ENCODE peak calls at places on chromosomes 2 and 18, in six cellular contexts. One of them, this sample, is unnamed.
A peak's percentile ranks its signal among the peaks of the same experiment; 100 is the strongest.

GRCh38 chr18:79720359-79720733 is 40.7 kb downstream of the CTDP1 start:
- DNase-seq in sigmoid colon: no peak
- DNase-seq in tibial nerve: no peak
- DNase-seq in adrenal gland: no peak
- DNase-seq in heart left ventricle: peak; percentile 7
- DNase-seq in endothelial cell of umbilical vein: no peak
- DNase-seq in this sample: no peak

GRCh38 chr18:63730788-63731187 is 28.0 kb downstream of the SERPINB11 start:
- DNase-seq in sigmoid colon: no peak
- DNase-seq in tibial nerve: no peak
- DNase-seq in adrenal gland: no peak
- DNase-seq in heart left ventricle: no peak
- DNase-seq in endothelial cell of umbilical vein: no peak
- DNase-seq in this sample: no peak

GRCh38 chr2:129733579-129733978 is 245.9 kb upstream of the RAB6C start:
- DNase-seq in sigmoid colon: no peak
- DNase-seq in tibial nerve: no peak
- DNase-seq in adrenal gland: no peak
- DNase-seq in heart left ventricle: no peak
- DNase-seq in endothelial cell of umbilical vein: no peak
- DNase-seq in this sample: no peak

GRCh38 chr2:1976725-1977416 is 232.6 kb upstream of the PXDN start:
- DNase-seq in sigmoid colon: peak; percentile 30
- DNase-seq in tibial nerve: no peak
- DNase-seq in adrenal gland: no peak
- DNase-seq in heart left ventricle: no peak
- DNase-seq in endothelial cell of umbilical vein: no peak
- DNase-seq in this sample: no peak

GRCh38 chr2:37560863-37561614 is 110.4 kb downstream of the CDC42EP3 start:
- DNase-seq in sigmoid colon: no peak
- DNase-seq in tibial nerve: no peak
- DNase-seq in adrenal gland: no peak
- DNase-seq in heart left ventricle: no peak
- DNase-seq in endothelial cell of umbilical vein: no peak
- DNase-seq in this sample: no peak

GRCh38 chr2:206614825-206615224 is 27.5 kb upstream of the FAM237A start:
- DNase-seq in sigmoid colon: no peak
- DNase-seq in tibial nerve: no peak
- DNase-seq in adrenal gland: peak; percentile 52
- DNase-seq in heart left ventricle: no peak
- DNase-seq in endothelial cell of umbilical vein: no peak
- DNase-seq in this sample: peak; percentile 60

GRCh38 chr2:69890881-69891280 is 2.9 kb upstream of the SNRNP27 start:
- DNase-seq in sigmoid colon: no peak
- DNase-seq in tibial nerve: no peak
- DNase-seq in adrenal gland: no peak
- DNase-seq in heart left ventricle: no peak
- DNase-seq in endothelial cell of umbilical vein: no peak
- DNase-seq in this sample: no peak

GRCh38 chr2:96117701-96118588 is 1.6 kb upstream of the ADRA2B start:
- DNase-seq in sigmoid colon: peak; percentile 61
- DNase-seq in tibial nerve: no peak
- DNase-seq in adrenal gland: no peak
- DNase-seq in heart left ventricle: peak; percentile 30
- DNase-seq in endothelial cell of umbilical vein: no peak
- DNase-seq in this sample: no peak

GRCh38 chr18:48683661-48684060 is 144.8 kb downstream of the CTIF start:
- DNase-seq in sigmoid colon: no peak
- DNase-seq in tibial nerve: no peak
- DNase-seq in adrenal gland: no peak
- DNase-seq in heart left ventricle: no peak
- DNase-seq in endothelial cell of umbilical vein: no peak
- DNase-seq in this sample: no peak

GRCh38 chr2:189522435-189523151 is 58.0 kb downstream of the SLC40A1 start:
- DNase-seq in sigmoid colon: no peak
- DNase-seq in tibial nerve: no peak
- DNase-seq in adrenal gland: no peak
- DNase-seq in heart left ventricle: no peak
- DNase-seq in endothelial cell of umbilical vein: no peak
- DNase-seq in this sample: no peak

GRCh38 chr2:67486041-67486796 is 89.1 kb downstream of the ETAA1 start:
- DNase-seq in sigmoid colon: no peak
- DNase-seq in tibial nerve: no peak
- DNase-seq in adrenal gland: peak; percentile 47
- DNase-seq in heart left ventricle: peak; percentile 52
- DNase-seq in endothelial cell of umbilical vein: no peak
- DNase-seq in this sample: peak; percentile 7

GRCh38 chr2:241150660-241151530 is 628 bp downstream of the PPP1R7 start:
- DNase-seq in sigmoid colon: no peak
- DNase-seq in tibial nerve: no peak
- DNase-seq in adrenal gland: peak; percentile 34
- DNase-seq in heart left ventricle: peak; percentile 61
- DNase-seq in endothelial cell of umbilical vein: no peak
- DNase-seq in this sample: no peak

GRCh38 chr2:45962522-45962921 is 311.0 kb downstream of the PRKCE start:
- DNase-seq in sigmoid colon: peak; percentile 75
- DNase-seq in tibial nerve: no peak
- DNase-seq in adrenal gland: peak; percentile 85
- DNase-seq in heart left ventricle: peak; percentile 67
- DNase-seq in endothelial cell of umbilical vein: peak; percentile 65
- DNase-seq in this sample: peak; percentile 15

GRCh38 chr18:21000667-21001066 is 110.9 kb downstream of the ROCK1 start:
- DNase-seq in sigmoid colon: no peak
- DNase-seq in tibial nerve: no peak
- DNase-seq in adrenal gland: no peak
- DNase-seq in heart left ventricle: no peak
- DNase-seq in endothelial cell of umbilical vein: no peak
- DNase-seq in this sample: no peak

GRCh38 chr18:63302647-63303405 is 16.7 kb downstream of the BCL2 start:
- DNase-seq in sigmoid colon: no peak
- DNase-seq in tibial nerve: no peak
- DNase-seq in adrenal gland: no peak
- DNase-seq in heart left ventricle: no peak
- DNase-seq in endothelial cell of umbilical vein: no peak
- DNase-seq in this sample: no peak

GRCh38 chr2:152171733-152172132 is 3.8 kb downstream of the STAM2 start:
- DNase-seq in sigmoid colon: no peak
- DNase-seq in tibial nerve: no peak
- DNase-seq in adrenal gland: no peak
- DNase-seq in heart left ventricle: no peak
- DNase-seq in endothelial cell of umbilical vein: peak; percentile 29
- DNase-seq in this sample: no peak

GRCh38 chr2:152176113-152176714 is 651 bp upstream of the STAM2 start:
- DNase-seq in sigmoid colon: no peak
- DNase-seq in tibial nerve: no peak
- DNase-seq in adrenal gland: no peak
- DNase-seq in heart left ventricle: no peak
- DNase-seq in endothelial cell of umbilical vein: no peak
- DNase-seq in this sample: no peak

GRCh38 chr2:152174574-152174973 is 989 bp downstream of the STAM2 start:
- DNase-seq in sigmoid colon: no peak
- DNase-seq in tibial nerve: no peak
- DNase-seq in adrenal gland: no peak
- DNase-seq in heart left ventricle: no peak
- DNase-seq in endothelial cell of umbilical vein: peak; percentile 2
- DNase-seq in this sample: no peak

GRCh38 chr2:152175012-152175367 is 573 bp downstream of the STAM2 start:
- DNase-seq in sigmoid colon: no peak
- DNase-seq in tibial nerve: no peak
- DNase-seq in adrenal gland: no peak
- DNase-seq in heart left ventricle: no peak
- DNase-seq in endothelial cell of umbilical vein: no peak
- DNase-seq in this sample: no peak

DNA sequence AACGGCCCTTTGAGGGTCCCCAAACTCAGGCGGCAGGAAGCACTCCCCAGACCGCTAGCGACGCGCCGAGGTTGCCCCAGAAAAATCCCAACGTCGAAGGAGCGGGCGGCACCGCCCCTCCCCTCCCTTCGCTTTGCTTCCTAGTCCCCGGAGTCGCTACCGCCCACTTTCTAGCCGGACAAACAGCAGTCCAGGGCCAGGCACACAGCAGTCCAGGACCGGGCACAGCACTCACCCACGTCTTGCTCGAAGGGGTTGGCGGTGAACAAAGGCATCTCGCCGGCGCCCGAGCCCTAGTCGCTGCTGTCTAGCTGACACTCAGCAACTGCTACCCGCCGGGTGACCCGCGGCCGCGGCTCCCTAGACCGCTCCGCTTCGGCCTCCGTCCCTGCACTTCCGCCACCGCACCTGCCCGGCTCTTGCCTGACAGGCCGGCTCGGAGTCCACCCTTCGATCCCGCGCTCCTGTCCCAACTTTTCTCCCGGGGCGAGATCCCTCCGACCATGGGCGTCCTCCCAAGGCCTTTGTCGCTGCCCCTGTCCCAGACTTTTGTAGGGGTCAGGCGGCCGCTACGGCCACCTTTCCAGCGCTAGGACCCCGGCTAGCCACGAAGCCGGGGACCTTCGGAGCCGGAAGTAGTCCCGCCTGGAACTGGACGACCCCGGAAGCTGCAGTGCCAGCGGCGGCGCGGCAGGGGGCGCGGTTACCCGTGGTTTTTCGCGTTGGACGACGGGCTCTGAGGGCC is at the start of gene STAM2:
- DNase-seq in sigmoid colon: peak; percentile 95
- DNase-seq in tibial nerve: peak; percentile 79
- DNase-seq in adrenal gland: peak; percentile 94
- DNase-seq in heart left ventricle: peak; percentile 95
- DNase-seq in endothelial cell of umbilical vein: peak; percentile 95
- DNase-seq in this sample: peak; percentile 79
- TF ChIP-seq POLR2A in sigmoid colon: peak; percentile 71
- TF ChIP-seq POLR2A in tibial nerve: peak; percentile 55
- TF ChIP-seq POLR2A in adrenal gland: peak; percentile 88
- TF ChIP-seq POLR2A in heart left ventricle: no peak
- TF ChIP-seq POLR2A in endothelial cell of umbilical vein: peak; percentile 93
- TF ChIP-seq POLR2A in this sample: peak; percentile 82

GRCh38 chr2:122446761-122447160 is 691.3 kb downstream of the TSN start:
- DNase-seq in sigmoid colon: no peak
- DNase-seq in tibial nerve: no peak
- DNase-seq in adrenal gland: no peak
- DNase-seq in heart left ventricle: no peak
- DNase-seq in endothelial cell of umbilical vein: no peak
- DNase-seq in this sample: no peak

GRCh38 chr2:122445003-122445402 is 689.6 kb downstream of the TSN start:
- DNase-seq in sigmoid colon: no peak
- DNase-seq in tibial nerve: no peak
- DNase-seq in adrenal gland: no peak
- DNase-seq in heart left ventricle: no peak
- DNase-seq in endothelial cell of umbilical vein: no peak
- DNase-seq in this sample: no peak

GRCh38 chr2:122451040-122451439 is 695.6 kb downstream of the TSN start:
- DNase-seq in sigmoid colon: no peak
- DNase-seq in tibial nerve: no peak
- DNase-seq in adrenal gland: peak; percentile 1
- DNase-seq in heart left ventricle: no peak
- DNase-seq in endothelial cell of umbilical vein: peak; percentile 10
- DNase-seq in this sample: no peak

GRCh38 chr2:122451697-122452096 is 696.2 kb downstream of the TSN start:
- DNase-seq in sigmoid colon: no peak
- DNase-seq in tibial nerve: no peak
- DNase-seq in adrenal gland: no peak
- DNase-seq in heart left ventricle: no peak
- DNase-seq in endothelial cell of umbilical vein: no peak
- DNase-seq in this sample: no peak

GRCh38 chr2:122447237-122447636 is 691.8 kb downstream of the TSN start:
- DNase-seq in sigmoid colon: no peak
- DNase-seq in tibial nerve: no peak
- DNase-seq in adrenal gland: no peak
- DNase-seq in heart left ventricle: no peak
- DNase-seq in endothelial cell of umbilical vein: no peak
- DNase-seq in this sample: no peak
- TF ChIP-seq POLR2A in sigmoid colon: no peak
- TF ChIP-seq POLR2A in tibial nerve: no peak
- TF ChIP-seq POLR2A in adrenal gland: no peak
- TF ChIP-seq POLR2A in heart left ventricle: no peak
- TF ChIP-seq POLR2A in endothelial cell of umbilical vein: no peak
- TF ChIP-seq POLR2A in this sample: no peak

GRCh38 chr2:24265212-24265611 is 90.4 kb downstream of the FAM228A start:
- DNase-seq in sigmoid colon: no peak
- DNase-seq in tibial nerve: no peak
- DNase-seq in adrenal gland: no peak
- DNase-seq in heart left ventricle: no peak
- DNase-seq in endothelial cell of umbilical vein: no peak
- DNase-seq in this sample: no peak
- TF ChIP-seq POLR2A in sigmoid colon: no peak
- TF ChIP-seq POLR2A in tibial nerve: no peak
- TF ChIP-seq POLR2A in adrenal gland: no peak
- TF ChIP-seq POLR2A in heart left ventricle: no peak
- TF ChIP-seq POLR2A in endothelial cell of umbilical vein: no peak
- TF ChIP-seq POLR2A in this sample: no peak

DNA sequence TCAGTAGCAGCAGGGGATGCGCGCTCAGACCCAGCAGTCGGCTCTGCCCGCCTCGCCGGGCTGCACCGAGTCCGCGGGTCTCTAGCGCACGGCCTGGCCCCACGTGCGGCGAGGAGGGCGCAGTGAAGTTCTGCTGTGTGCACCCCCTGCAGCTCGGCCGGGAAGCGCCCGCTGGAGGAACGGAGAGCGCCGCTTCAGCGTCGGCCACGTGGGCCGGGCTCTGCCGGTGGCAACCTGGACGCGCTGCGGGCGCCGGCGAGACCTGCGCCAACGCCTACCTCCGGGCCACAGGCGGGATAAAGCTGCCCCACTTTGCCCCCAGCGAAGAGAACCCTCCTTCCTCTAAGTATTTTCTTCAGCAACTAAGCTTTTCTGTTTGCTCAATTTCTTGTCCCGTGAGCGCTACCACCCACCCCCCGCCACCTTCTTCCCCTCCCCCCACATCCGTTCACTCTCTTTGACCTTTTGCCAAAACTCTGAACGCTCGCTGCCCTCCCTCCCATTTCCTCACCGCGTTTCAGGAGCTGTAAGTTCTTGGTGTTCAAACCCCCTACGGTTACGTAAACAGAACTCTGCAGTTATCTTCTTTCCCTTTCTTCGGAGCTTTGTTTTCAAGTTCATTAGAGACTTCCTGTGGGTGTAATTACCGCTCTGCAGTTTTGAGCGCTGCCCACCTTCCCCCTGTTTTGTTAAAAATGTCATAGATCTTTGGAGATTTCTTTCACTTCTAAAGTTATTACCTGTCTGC is 42.6 kb upstream of the EDAR start:
- DNase-seq in sigmoid colon: no peak
- DNase-seq in tibial nerve: no peak
- DNase-seq in adrenal gland: peak; percentile 27
- DNase-seq in heart left ventricle: peak; percentile 48
- DNase-seq in endothelial cell of umbilical vein: peak; percentile 53
- DNase-seq in this sample: no peak
- TF ChIP-seq POLR2A in sigmoid colon: no peak
- TF ChIP-seq POLR2A in tibial nerve: no peak
- TF ChIP-seq POLR2A in adrenal gland: no peak
- TF ChIP-seq POLR2A in heart left ventricle: no peak
- TF ChIP-seq POLR2A in endothelial cell of umbilical vein: no peak
- TF ChIP-seq POLR2A in this sample: no peak